ENCODE peak calls at places on chromosome 18, in five cellular contexts. One of them, this sample, is unnamed.

GRCh38 chr18:3367491-3368091 is 82.4 kb upstream of the TGIF1 start:
- DNase-seq in testis: no peak
- DNase-seq in IMR-90: peak
- DNase-seq in adrenal gland: no peak
- DNase-seq in H54: no peak
- DNase-seq in this sample: no peak

GRCh38 chr18:22057908-22058527 is 111.4 kb upstream of the GATA6 start:
- DNase-seq in H54: no peak
- DNase-seq in testis: peak
- DNase-seq in IMR-90: no peak
- DNase-seq in adrenal gland: peak
- DNase-seq in this sample: no peak

GRCh38 chr18:47050468-47050867 is 15.0 kb upstream of the ELOA2 start:
- DNase-seq in H54: no peak
- DNase-seq in IMR-90: peak
- DNase-seq in testis: peak
- DNase-seq in adrenal gland: peak
- DNase-seq in this sample: peak

GRCh38 chr18:45671366-45671765 is 52.6 kb upstream of the SLC14A1 start:
- DNase-seq in H54: no peak
- DNase-seq in IMR-90: no peak
- DNase-seq in adrenal gland: peak
- DNase-seq in testis: no peak
- DNase-seq in this sample: peak

GRCh38 chr18:77702686-77703085 is 453.0 kb downstream of the GALR1 start:
- DNase-seq in adrenal gland: no peak
- DNase-seq in IMR-90: peak
- DNase-seq in H54: no peak
- DNase-seq in testis: no peak
- DNase-seq in this sample: no peak

GRCh38 chr18:62329676-62330454 is 4.8 kb downstream of the TNFRSF11A start:
- DNase-seq in IMR-90: peak
- DNase-seq in H54: peak
- DNase-seq in adrenal gland: no peak
- DNase-seq in testis: no peak
- DNase-seq in this sample: peak

GRCh38 chr18:10284571-10285282 is 169.7 kb upstream of the APCDD1 start:
- DNase-seq in H54: no peak
- DNase-seq in testis: no peak
- DNase-seq in adrenal gland: no peak
- DNase-seq in IMR-90: no peak
- DNase-seq in this sample: no peak

GRCh38 chr18:62812891-62813290 is 97.5 kb downstream of the PHLPP1 start:
- DNase-seq in IMR-90: no peak
- DNase-seq in testis: no peak
- DNase-seq in H54: no peak
- DNase-seq in adrenal gland: no peak
- DNase-seq in this sample: no peak

GRCh38 chr18:27411911-27412310 is 226.8 kb upstream of the CHST9 start:
- DNase-seq in IMR-90: no peak
- DNase-seq in H54: no peak
- DNase-seq in adrenal gland: no peak
- DNase-seq in testis: no peak
- DNase-seq in this sample: no peak

GRCh38 chr18:76860411-76860810 is 38.1 kb downstream of the ZNF236 start:
- DNase-seq in adrenal gland: no peak
- DNase-seq in testis: no peak
- DNase-seq in H54: no peak
- DNase-seq in IMR-90: no peak
- DNase-seq in this sample: no peak

GRCh38 chr18:74519320-74520095 is 14.8 kb upstream of the CNDP1 start:
- DNase-seq in adrenal gland: no peak
- DNase-seq in IMR-90: no peak
- DNase-seq in testis: no peak
- DNase-seq in H54: no peak
- DNase-seq in this sample: no peak

GRCh38 chr18:74522635-74523548 is 11.4 kb upstream of the CNDP1 start:
- DNase-seq in adrenal gland: no peak
- DNase-seq in IMR-90: no peak
- DNase-seq in H54: no peak
- DNase-seq in testis: no peak
- DNase-seq in this sample: no peak

GRCh38 chr18:74518456-74519315 is 15.6 kb upstream of the CNDP1 start:
- DNase-seq in adrenal gland: no peak
- DNase-seq in testis: no peak
- DNase-seq in H54: no peak
- DNase-seq in IMR-90: no peak
- DNase-seq in this sample: no peak

GRCh38 chr18:74521068-74521725 is 13.1 kb upstream of the CNDP1 start:
- DNase-seq in testis: no peak
- DNase-seq in IMR-90: no peak
- DNase-seq in adrenal gland: no peak
- DNase-seq in H54: no peak
- DNase-seq in this sample: no peak

DNA sequence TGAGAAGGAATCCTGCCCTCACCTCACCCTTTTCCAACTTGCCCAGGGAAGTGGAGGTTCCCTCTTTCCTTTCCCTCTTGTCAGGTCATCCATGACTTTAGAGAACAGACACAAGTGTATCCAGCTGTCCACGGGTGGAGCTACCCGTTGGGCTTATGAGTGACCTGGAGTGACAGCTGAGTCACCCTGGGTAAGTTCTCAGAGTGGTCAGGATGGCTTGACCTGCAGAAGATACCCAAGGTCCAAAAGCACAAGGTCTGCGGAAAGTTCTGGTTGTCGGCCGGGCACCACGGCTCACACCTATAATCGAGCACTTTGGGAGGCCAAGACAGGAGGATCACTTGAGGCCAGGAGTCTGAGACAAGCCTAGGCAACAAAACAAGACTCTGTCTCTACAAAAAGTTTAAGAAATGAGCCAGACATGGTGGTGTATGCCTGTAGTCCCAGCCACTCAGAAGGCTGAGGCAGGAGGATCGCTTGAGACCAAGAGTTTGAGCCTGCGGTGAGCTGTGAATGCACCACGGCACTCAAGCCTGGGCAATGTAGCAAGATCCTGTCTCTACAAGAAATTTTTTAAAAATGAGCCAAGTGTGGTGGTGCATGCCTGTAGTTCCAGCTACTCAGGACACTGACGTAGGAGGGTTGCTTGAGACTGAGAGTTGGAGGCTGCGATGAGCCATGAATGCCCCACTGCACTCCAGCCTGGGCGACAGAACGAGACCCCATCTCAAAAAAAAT is 14.0 kb upstream of the CNDP1 start:
- DNase-seq in adrenal gland: no peak
- DNase-seq in IMR-90: no peak
- DNase-seq in H54: no peak
- DNase-seq in testis: no peak
- DNase-seq in this sample: no peak
- TF ChIP-seq POLR2A in adrenal gland: no peak
- TF ChIP-seq POLR2A in IMR-90: no peak
- TF ChIP-seq POLR2A in H54: no peak
- TF ChIP-seq POLR2A in testis: no peak
- TF ChIP-seq POLR2A in this sample: no peak

DNA sequence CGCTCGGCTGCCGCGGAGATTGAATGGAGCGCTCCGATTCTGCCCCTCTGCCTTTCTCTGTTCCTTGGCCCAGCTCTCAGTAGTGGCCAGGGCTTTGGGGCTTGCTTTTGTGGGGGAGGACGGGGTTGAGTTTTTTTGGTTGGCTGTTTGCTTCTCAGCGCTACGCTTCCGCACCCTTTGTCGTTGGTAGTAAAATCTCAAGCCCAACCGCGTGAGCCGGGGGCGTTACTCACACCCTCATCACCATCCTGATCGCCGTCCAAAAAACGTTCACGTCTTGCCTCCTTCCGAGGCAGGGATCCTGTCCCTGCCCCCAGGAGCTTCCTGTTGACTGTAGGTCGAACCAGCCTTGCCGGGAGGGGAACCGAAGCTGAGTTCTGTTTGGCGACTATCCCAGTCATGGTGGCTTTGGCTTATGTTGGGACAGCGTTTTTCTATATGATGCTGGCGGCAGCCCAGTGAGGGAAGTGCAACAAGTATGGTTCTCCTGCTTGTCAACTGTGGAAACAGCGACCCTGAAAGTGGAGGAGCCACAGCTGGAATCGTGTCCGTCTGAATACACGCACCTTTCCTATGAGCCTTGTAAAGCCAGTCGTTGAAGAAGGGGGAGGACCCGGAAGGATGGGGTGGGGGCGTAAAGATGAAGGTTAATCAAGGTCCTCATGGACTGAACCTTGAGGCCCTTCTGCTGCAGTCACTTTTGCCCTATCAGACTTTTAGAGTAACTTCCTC is 797 bp upstream of the YES1 start:
- DNase-seq in testis: peak
- DNase-seq in H54: peak
- DNase-seq in IMR-90: peak
- DNase-seq in adrenal gland: peak
- DNase-seq in this sample: peak
- TF ChIP-seq POLR2A in testis: no peak
- TF ChIP-seq POLR2A in H54: no peak
- TF ChIP-seq POLR2A in IMR-90: peak
- TF ChIP-seq POLR2A in adrenal gland: peak
- TF ChIP-seq POLR2A in this sample: peak

DNA sequence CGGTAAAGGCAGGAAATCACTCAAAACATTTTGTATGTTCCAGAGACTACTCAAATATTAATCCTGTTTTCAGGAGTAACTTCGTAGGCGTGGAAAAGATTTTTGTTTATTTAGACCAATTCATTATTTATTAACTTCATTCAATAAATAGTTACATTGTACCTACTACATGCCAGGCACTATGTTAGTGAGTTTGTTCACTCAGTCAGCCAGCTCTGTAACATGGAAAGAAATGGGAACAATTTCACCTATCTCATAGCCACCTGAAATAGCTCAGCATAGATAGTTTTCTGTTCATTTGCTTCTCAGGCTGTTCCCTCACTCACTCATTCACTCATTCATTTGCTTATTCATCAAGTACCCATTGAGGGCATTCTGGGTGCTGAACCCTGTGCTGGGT is 34.6 kb downstream of the TTC39C start:
- DNase-seq in IMR-90: no peak
- DNase-seq in H54: no peak
- DNase-seq in adrenal gland: no peak
- DNase-seq in testis: no peak
- DNase-seq in this sample: no peak
- TF ChIP-seq POLR2A in IMR-90: no peak
- TF ChIP-seq POLR2A in H54: no peak
- TF ChIP-seq POLR2A in adrenal gland: no peak
- TF ChIP-seq POLR2A in testis: no peak
- TF ChIP-seq POLR2A in this sample: no peak

GRCh38 chr18:55433140-55433539 is 154.9 kb downstream of the TCF4 start:
- DNase-seq in adrenal gland: no peak
- DNase-seq in IMR-90: no peak
- DNase-seq in H54: no peak
- DNase-seq in testis: no peak
- DNase-seq in this sample: peak

GRCh38 chr18:55433688-55434087 is 154.3 kb downstream of the TCF4 start:
- DNase-seq in IMR-90: no peak
- DNase-seq in H54: no peak
- DNase-seq in testis: no peak
- DNase-seq in adrenal gland: no peak
- DNase-seq in this sample: no peak

GRCh38 chr18:55435592-55435991 is 152.4 kb downstream of the TCF4 start:
- DNase-seq in IMR-90: no peak
- DNase-seq in adrenal gland: no peak
- DNase-seq in testis: no peak
- DNase-seq in H54: no peak
- DNase-seq in this sample: peak

GRCh38 chr18:55430026-55430425 is 158.0 kb downstream of the TCF4 start:
- DNase-seq in testis: no peak
- DNase-seq in IMR-90: no peak
- DNase-seq in adrenal gland: no peak
- DNase-seq in H54: no peak
- DNase-seq in this sample: no peak

GRCh38 chr18:55432307-55433040 is 155.5 kb downstream of the TCF4 start:
- DNase-seq in testis: no peak
- DNase-seq in H54: no peak
- DNase-seq in IMR-90: no peak
- DNase-seq in adrenal gland: no peak
- DNase-seq in this sample: peak
- TF ChIP-seq POLR2A in testis: no peak
- TF ChIP-seq POLR2A in H54: no peak
- TF ChIP-seq POLR2A in IMR-90: no peak
- TF ChIP-seq POLR2A in adrenal gland: no peak
- TF ChIP-seq POLR2A in this sample: no peak

This sample was measured in erythroblast.